ENCODE peak calls at places on chromosomes 11 and 22, in four cellular contexts. T, P, O and Z are unnamed samples.

GRCh38 chr11:2570211-2570811 is 125.5 kb downstream of the KCNQ1 start:
- DNase-seq in T (no peak), P (no peak), O (no peak), Z (no peak)

GRCh38 chr11:27084407-27084985 is 43.9 kb downstream of the BBOX1 start:
- DNase-seq in T (no peak), P (no peak), O (no peak), Z (peak; percentile 30)

GRCh38 chr11:10497371-10498021 is 42.4 kb downstream of the AMPD3 start:
- DNase-seq in T (no peak), P (no peak), O (no peak), Z (no peak)

GRCh38 chr22:29382575-29383328 is 5.6 kb downstream of the AP1B1 start:
- DNase-seq in T (no peak), P (no peak), O (no peak), Z (no peak)

GRCh38 chr22:24010018-24010391 is 1.1 kb upstream of the CABIN1 start:
- DNase-seq in T (no peak), P (no peak), O (no peak), Z (no peak)

GRCh38 chr11:85643255-85643654 is 4.5 kb upstream of the TMEM126A start:
- DNase-seq in T (no peak), P (peak; percentile 38), O (no peak), Z (no peak)

GRCh38 chr11:77637345-77638165 is at the start of gene CLNS1A:
- DNase-seq in T (peak; percentile 85), P (peak; percentile 95), O (peak; percentile 85), Z (peak; percentile 85)

GRCh38 chr11:26842883-26843282 is 121.0 kb upstream of the SLC5A12 start:
- DNase-seq in T (no peak), P (no peak), O (no peak), Z (no peak)

GRCh38 chr11:119486691-119487259 is 63.8 kb upstream of the THY1 start:
- DNase-seq in T (peak; percentile 27), P (no peak), O (peak; percentile 13), Z (no peak)

GRCh38 chr11:93329936-93330445 is 551 bp upstream of the DEUP1 start:
- DNase-seq in T (peak; percentile 55), P (peak; percentile 53), O (peak; percentile 62), Z (no peak)

GRCh38 chr22:20319041-20319744 is 667 bp downstream of the DGCR6L start:
- DNase-seq in T (peak; percentile 48), P (peak; percentile 64), O (peak; percentile 42), Z (no peak)

GRCh38 chr11:77175021-77175842 is 47.2 kb downstream of the MYO7A start:
- DNase-seq in T (no peak), P (no peak), O (no peak), Z (no peak)

GRCh38 chr11:14148653-14149273 is 186.2 kb downstream of the SPON1 start:
- DNase-seq in T (no peak), P (peak; percentile 26), O (no peak), Z (peak; percentile 44)

DNA sequence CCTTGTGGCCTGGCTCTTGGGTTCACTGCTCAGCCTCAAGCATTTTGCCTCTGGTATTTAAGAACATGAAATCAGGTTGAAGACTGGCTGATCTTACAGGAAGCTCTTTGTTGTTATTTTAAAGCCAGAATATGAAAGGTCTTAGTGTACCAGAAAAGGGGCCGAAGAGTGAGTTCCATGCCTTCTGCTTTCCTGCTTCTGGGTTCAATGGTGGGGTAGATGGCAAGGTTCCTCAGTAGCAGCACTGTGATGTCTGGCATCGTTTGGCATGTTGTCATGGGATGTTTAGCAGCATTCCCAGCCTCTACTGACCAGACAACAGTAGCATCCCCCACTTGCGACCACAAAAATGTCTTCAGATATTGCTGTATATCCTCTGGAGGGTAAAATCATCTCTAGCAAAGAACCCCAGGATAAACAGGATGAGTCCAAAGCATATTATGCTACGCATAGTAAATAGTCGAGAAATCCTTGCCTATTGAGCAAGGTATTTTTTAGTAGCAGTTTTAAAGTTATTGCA is 2.4 kb downstream of the VPS26B start:
- DNase-seq in T (no peak), P (no peak), O (no peak), Z (peak; percentile 3)
- H3K4me2 ChIP-seq in T (no peak overlapping the region), P (no peak overlapping the region), O (no peak overlapping the region), Z (peak overlapping the region; percentile 10)

GRCh38 chr22:27941143-27941542 is 22.1 kb upstream of the PITPNB start:
- DNase-seq in T (no peak), P (no peak), O (no peak), Z (no peak)

GRCh38 chr22:27933186-27933983 is 14.3 kb upstream of the PITPNB start:
- DNase-seq in T (no peak), P (no peak), O (no peak), Z (no peak)

GRCh38 chr22:27937453-27937852 is 18.4 kb upstream of the PITPNB start:
- DNase-seq in T (no peak), P (no peak), O (no peak), Z (no peak)

GRCh38 chr22:27934069-27934468 is 15.0 kb upstream of the PITPNB start:
- DNase-seq in T (no peak), P (peak; percentile 21), O (no peak), Z (no peak)

DNA sequence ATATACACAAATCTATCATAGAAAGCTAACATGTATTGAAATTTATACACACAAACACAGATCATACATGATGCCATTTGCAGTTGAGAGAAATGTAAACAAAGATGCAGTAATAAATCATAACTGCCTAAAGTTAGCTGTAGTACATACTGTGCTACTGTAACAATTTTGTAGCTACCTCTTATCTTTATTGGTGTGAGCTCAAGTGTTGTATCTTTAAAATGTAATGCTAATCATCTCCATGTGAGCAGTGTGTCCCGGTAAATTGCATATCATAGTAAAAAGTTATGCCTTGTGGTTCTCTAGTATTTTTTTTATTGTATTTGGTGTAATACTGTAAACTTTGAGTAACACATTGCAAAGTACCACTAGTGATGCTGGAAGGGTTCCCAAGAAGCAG is 16.8 kb upstream of the PITPNB start:
- DNase-seq in T (no peak), P (no peak), O (no peak), Z (no peak)
- H4K5ac ChIP-seq in T (no peak overlapping the region), P (no peak overlapping the region), O (no peak overlapping the region), Z (no peak overlapping the region)

GRCh38 chr11:80155412-80156017 is 714.7 kb upstream of the TENM4 start:
- DNase-seq in T (no peak), P (peak; percentile 67), O (no peak), Z (peak; percentile 37)
- H2BK5ac ChIP-seq in T (no peak overlapping the region), P (no peak overlapping the region), O (no peak overlapping the region), Z (no peak overlapping the region)

DNA sequence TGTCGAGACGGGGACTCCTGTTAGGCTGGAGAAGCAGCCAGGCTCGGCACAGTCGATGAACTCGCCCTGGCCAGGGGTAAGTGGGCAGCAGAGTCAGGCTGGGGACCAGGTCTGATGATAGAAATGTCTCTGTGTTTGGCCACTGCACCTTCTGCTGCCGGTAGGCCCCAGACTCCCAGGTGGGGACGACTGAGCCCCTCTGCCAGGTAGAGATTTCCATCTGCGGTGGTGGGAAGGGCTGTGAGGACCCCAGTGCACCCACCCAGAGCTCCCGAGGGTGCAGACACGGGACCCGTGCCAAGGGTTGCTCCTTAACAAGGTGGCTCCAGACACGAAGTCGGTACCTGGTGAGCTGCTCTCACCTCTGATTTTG is 862.5 kb downstream of the TBC1D22A start:
- DNase-seq in T (peak; percentile 20), P (no peak), O (peak; percentile 14), Z (no peak)
- H3K4me2 ChIP-seq in T (no peak overlapping the region), P (no peak overlapping the region), O (no peak overlapping the region), Z (no peak overlapping the region)

DNA sequence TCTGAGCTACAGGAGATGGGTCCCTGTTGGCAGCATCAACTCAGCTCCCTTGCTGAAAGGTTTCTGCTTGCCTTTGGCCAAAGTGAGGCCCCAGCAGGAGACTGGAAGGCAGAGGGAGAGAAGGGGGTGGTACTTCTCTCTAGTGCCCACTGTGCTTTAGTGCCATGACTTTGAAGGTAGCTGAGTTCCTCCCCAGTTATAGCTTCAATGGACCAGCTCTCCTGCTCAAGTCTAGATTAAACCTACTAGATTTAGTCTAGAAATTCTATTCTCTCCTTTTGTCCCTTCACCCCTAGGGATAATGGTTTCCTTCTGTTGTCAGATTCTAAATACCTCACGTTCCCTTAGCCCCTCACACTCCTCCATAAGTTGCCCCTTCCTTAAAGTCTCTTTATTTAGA is 119.2 kb downstream of the TIMP3 start:
- DNase-seq in T (no peak), P (no peak), O (no peak), Z (no peak)
- H4K5ac ChIP-seq in T (no peak overlapping the region), P (no peak overlapping the region), O (no peak overlapping the region), Z (no peak overlapping the region)

DNA sequence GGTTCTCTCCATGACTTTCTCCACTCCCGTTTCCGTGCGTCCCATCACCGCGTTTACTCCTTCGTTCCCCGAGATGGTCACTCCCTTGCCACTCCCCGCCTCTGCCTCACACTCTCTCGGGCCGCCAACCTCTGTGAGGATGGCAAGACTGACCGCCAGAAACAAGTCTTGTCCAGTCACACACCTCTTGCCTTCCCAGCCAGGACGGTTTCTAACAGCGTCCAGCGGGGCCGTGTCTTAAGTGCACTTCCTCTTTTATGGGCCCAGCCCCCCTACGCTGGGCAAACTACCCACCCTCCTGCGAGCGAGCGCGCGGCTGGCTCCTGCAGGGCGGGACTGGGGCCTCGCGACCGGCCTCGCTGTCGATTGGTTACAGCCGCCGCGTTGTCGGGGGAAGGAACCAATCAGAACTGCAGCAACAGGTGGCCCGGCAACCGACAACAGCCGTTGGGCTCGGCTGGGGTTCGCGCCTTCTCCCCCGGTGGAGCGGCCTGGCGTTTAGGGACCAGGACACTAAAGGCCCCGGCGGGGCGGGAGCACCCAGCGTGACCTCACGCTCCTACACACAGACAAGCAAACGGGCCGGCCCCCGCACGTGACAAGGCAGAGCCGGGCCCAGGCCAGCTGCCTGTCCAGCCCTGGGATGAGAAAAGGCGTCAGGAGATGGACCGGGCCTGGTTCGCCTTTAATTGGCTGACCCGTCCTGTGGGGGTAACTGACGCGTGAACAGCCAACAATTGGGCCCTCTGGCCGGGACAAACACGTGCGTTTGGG is 534 bp upstream of the UCP2 start:
- DNase-seq in T (peak; percentile 91), P (peak; percentile 95), O (peak; percentile 97), Z (peak; percentile 85)
- H2BK5ac ChIP-seq in T (peak overlapping the region; percentile 96), P (peak overlapping the region; percentile 62), O (no peak overlapping the region), Z (peak overlapping the region; percentile 49)

GRCh38 chr11:47105974-47106373 is 70.7 kb downstream of the ARFGAP2 start:
- DNase-seq in T (no peak), P (no peak), O (no peak), Z (no peak)

GRCh38 chr11:47106839-47107520 is 69.7 kb downstream of the ARFGAP2 start:
- DNase-seq in T (no peak), P (no peak), O (no peak), Z (no peak)

GRCh38 chr11:47101452-47101851 is 75.2 kb downstream of the ARFGAP2 start:
- DNase-seq in T (no peak), P (peak; percentile 77), O (no peak), Z (no peak)

GRCh38 chr11:47105541-47105940 is 71.1 kb downstream of the ARFGAP2 start:
- DNase-seq in T (no peak), P (no peak), O (no peak), Z (no peak)

GRCh38 chr11:47104337-47104950 is 72.2 kb downstream of the ARFGAP2 start:
- DNase-seq in T (no peak), P (peak; percentile 88), O (peak; percentile 59), Z (peak; percentile 40)
- H3K4me2 ChIP-seq in T (peak overlapping the region; percentile 43), P (no peak overlapping the region), O (no peak overlapping the region), Z (peak overlapping the region; percentile 56)

GRCh38 chr11:35593143-35593542 is 25.1 kb upstream of the FJX1 start:
- DNase-seq in T (no peak), P (peak; percentile 61), O (no peak), Z (peak; percentile 83)
- H4K5ac ChIP-seq in T (no peak overlapping the region), P (no peak overlapping the region), O (no peak overlapping the region), Z (no peak overlapping the region)